ENCODE peak calls at places on chromosomes 1 and 21, in eight cellular contexts. E, H, V, Y, X, F, U and D are unnamed samples.

GRCh38 chr1:212814548-212814947 is 22.9 kb downstream of the TATDN3 start:
- DNase-seq in E (no peak), H (no peak), V (no peak), Y (no peak), X (peak; percentile 34), F (no peak), U (no peak), D (peak; percentile 16)

GRCh38 chr1:11704226-11704619 is 12.7 kb downstream of the DRAXIN start:
- DNase-seq in E (no peak), H (no peak), V (no peak), Y (peak; percentile 84), X (peak; percentile 62), F (no peak), U (no peak), D (no peak)

GRCh38 chr1:197948926-197949899 is 32.0 kb downstream of the LHX9 start:
- DNase-seq in E (no peak), H (no peak), V (no peak), Y (no peak), X (no peak), F (no peak), U (no peak), D (peak; percentile 36)

GRCh38 chr1:221419513-221420088 is 322.3 kb downstream of the DUSP10 start:
- DNase-seq in E (no peak), H (no peak), V (peak; percentile 91), Y (no peak), X (no peak), F (no peak), U (peak; percentile 96), D (no peak)

GRCh38 chr1:155324717-155325595 is 4.3 kb downstream of the RUSC1 start:
- DNase-seq in E (peak; percentile 17), H (peak; percentile 41), V (peak; percentile 81), Y (peak; percentile 88), X (peak; percentile 94), F (peak; percentile 24), U (peak; percentile 34), D (no peak)

GRCh38 chr1:21579788-21580187 is 70.6 kb downstream of the ALPL start:
- DNase-seq in E (no peak), H (no peak), V (no peak), Y (no peak), X (no peak), F (no peak), U (no peak), D (no peak)

GRCh38 chr1:60283690-60284089 is 210.1 kb upstream of the C1orf87 start:
- DNase-seq in E (no peak), H (no peak), V (peak; percentile 32), Y (no peak), X (no peak), F (no peak), U (peak; percentile 20), D (no peak)

GRCh38 chr1:63721531-63722189 is 52.2 kb upstream of the ROR1 start:
- DNase-seq in E (no peak), H (no peak), V (peak; percentile 55), Y (no peak), X (peak; percentile 26), F (no peak), U (peak; percentile 68), D (no peak)

GRCh38 chr1:184199036-184199796 is 147.7 kb downstream of the TSEN15 start:
- DNase-seq in E (no peak), H (no peak), V (peak; percentile 59), Y (no peak), X (no peak), F (no peak), U (peak; percentile 59), D (no peak)

GRCh38 chr21:36757246-36757645 is 58.3 kb downstream of the SIM2 start:
- DNase-seq in E (no peak), H (no peak), V (no peak), Y (peak; percentile 49), X (peak; percentile 17), F (no peak), U (no peak), D (no peak)

GRCh38 chr1:207454046-207454964 is at the start of gene CR2:
- DNase-seq in E (peak; percentile 94), H (peak; percentile 59), V (peak; percentile 22), Y (peak; percentile 81), X (peak; percentile 93), F (peak; percentile 86), U (peak; percentile 3), D (no peak)

GRCh38 chr1:39852214-39852791 is 31.0 kb downstream of the TRIT1 start:
- DNase-seq in E (no peak), H (no peak), V (no peak), Y (no peak), X (no peak), F (no peak), U (no peak), D (no peak)

GRCh38 chr1:54227091-54227602 is 27.2 kb downstream of the MRPL37 start:
- DNase-seq in E (no peak), H (no peak), V (peak; percentile 91), Y (no peak), X (no peak), F (no peak), U (peak; percentile 75), D (no peak)

GRCh38 chr1:147771216-147772125 is 11.1 kb upstream of the GJA5 start:
- DNase-seq in E (no peak), H (no peak), V (peak; percentile 77), Y (no peak), X (no peak), F (no peak), U (no peak), D (peak; percentile 41)

GRCh38 chr1:59043796-59044195 is 253.1 kb upstream of the FGGY start:
- DNase-seq in E (no peak), H (no peak), V (peak; percentile 95), Y (no peak), X (no peak), F (no peak), U (peak; percentile 90), D (no peak)

GRCh38 chr21:46675595-46676280 is 40.3 kb downstream of the PRMT2 start:
- DNase-seq in E (no peak), H (no peak), V (peak; percentile 30), Y (no peak), X (no peak), F (no peak), U (no peak), D (no peak)

GRCh38 chr21:37292946-37293345 is 25.8 kb upstream of the VPS26C start:
- DNase-seq in E (no peak), H (no peak), V (peak; percentile 19), Y (no peak), X (no peak), F (no peak), U (peak; percentile 1), D (no peak)

GRCh38 chr1:66542811-66543767 is 9.1 kb downstream of the SGIP1 start:
- DNase-seq in E (no peak), H (no peak), V (peak; percentile 81), Y (no peak), X (no peak), F (no peak), U (peak; percentile 90), D (no peak)

GRCh38 chr1:170617595-170618215 is 46.2 kb upstream of the PRRX1 start:
- DNase-seq in E (no peak), H (no peak), V (peak; percentile 25), Y (no peak), X (no peak), F (no peak), U (peak; percentile 47), D (no peak)

GRCh38 chr21:34184232-34184631 is 110.9 kb downstream of the MRPS6 start:
- DNase-seq in E (no peak), H (no peak), V (no peak), Y (no peak), X (no peak), F (no peak), U (no peak), D (no peak)

GRCh38 chr1:94496076-94496755 is 45.3 kb downstream of the F3 start:
- DNase-seq in E (no peak), H (no peak), V (no peak), Y (no peak), X (no peak), F (no peak), U (no peak), D (no peak)

GRCh38 chr1:185646202-185646683 is 87.9 kb upstream of the HMCN1 start:
- DNase-seq in E (no peak), H (peak; percentile 83), V (peak; percentile 97), Y (peak; percentile 89), X (peak; percentile 94), F (no peak), U (peak; percentile 99), D (no peak)

GRCh38 chr1:218585565-218586184 is 240.5 kb downstream of the TGFB2 start:
- DNase-seq in E (no peak), H (peak; percentile 57), V (peak; percentile 70), Y (peak; percentile 88), X (peak; percentile 65), F (no peak), U (peak; percentile 84), D (no peak)

GRCh38 chr21:45391743-45392079 is 13.3 kb upstream of the COL18A1 start:
- DNase-seq in E (no peak), H (no peak), V (no peak), Y (no peak), X (no peak), F (no peak), U (no peak), D (no peak)

GRCh38 chr1:905811-906531 is 17.8 kb upstream of the SAMD11 start:
- DNase-seq in E (no peak), H (no peak), V (peak; percentile 62), Y (peak; percentile 1), X (no peak), F (no peak), U (no peak), D (no peak)
- H3K4me2 ChIP-seq in E (no peak overlapping the region), H (no peak overlapping the region), V (peak overlapping the region; percentile 83), Y (no peak overlapping the region), X (peak overlapping the region; percentile 84), F (no peak overlapping the region), U (no peak overlapping the region), D (no peak overlapping the region)

GRCh38 chr1:228407118-228408040 is 744 bp upstream of the TRIM11 start:
- DNase-seq in E (no peak), H (no peak), V (peak; percentile 9), Y (peak; percentile 60), X (peak; percentile 61), F (no peak), U (peak; percentile 19), D (no peak)
- H3K79me2 ChIP-seq in E (peaks cover 38% of the 10 kb centered on the region), H (peaks cover 8% of the 10 kb centered on the region), V (peaks cover 54% of the 10 kb centered on the region), Y (peaks cover 49% of the 10 kb centered on the region), X (peaks cover 40% of the 10 kb centered on the region), F (peaks cover 42% of the 10 kb centered on the region), U (peaks cover 54% of the 10 kb centered on the region), D (peaks cover 45% of the 10 kb centered on the region)

DNA sequence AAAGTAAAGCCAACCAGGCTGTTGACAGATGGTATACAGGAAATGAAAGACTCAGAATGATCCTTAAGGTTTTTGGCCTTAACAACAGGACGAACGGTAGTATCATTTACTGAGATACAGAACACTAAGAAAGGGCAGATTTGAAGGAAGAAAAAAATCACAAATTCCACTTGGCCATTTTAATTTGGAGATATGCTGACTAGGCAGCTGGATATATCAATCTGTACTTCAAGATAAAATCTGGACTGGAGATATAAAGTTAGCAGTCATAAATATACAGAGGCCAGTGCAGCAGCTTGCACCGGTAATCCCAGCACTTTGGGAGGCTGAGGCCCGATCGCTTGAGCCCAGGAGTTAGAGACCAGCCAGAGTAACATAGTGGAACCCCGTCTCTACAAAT is 1.3 kb downstream of the NVL start:
- DNase-seq in E (no peak), H (no peak), V (no peak), Y (no peak), X (no peak), F (no peak), U (no peak), D (no peak)
- H3K4me1 ChIP-seq in E (peaks cover 8% of the 10 kb centered on the region), H (no peaks in the 10 kb centered on the region), V (peaks cover 11% of the 10 kb centered on the region), Y (peaks cover 9% of the 10 kb centered on the region), X (peaks cover 7% of the 10 kb centered on the region), F (peaks cover 28% of the 10 kb centered on the region), U (peaks cover 3% of the 10 kb centered on the region), D (peaks cover 31% of the 10 kb centered on the region)

GRCh38 chr1:30728832-30729638 is 5.7 kb upstream of the MATN1 start:
- DNase-seq in E (no peak), H (no peak), V (no peak), Y (no peak), X (no peak), F (no peak), U (no peak), D (no peak)
- H3K4me2 ChIP-seq in E (no peak overlapping the region), H (no peak overlapping the region), V (no peak overlapping the region), Y (no peak overlapping the region), X (no peak overlapping the region), F (no peak overlapping the region), U (no peak overlapping the region), D (no peak overlapping the region)